ENCODE peak calls at places on chromosomes 12 and 14, in four cellular contexts. W is left ventricle myocardium inferior, Y is neural progenitor cell, P is fibroblast of lung. V is an unnamed sample.

GRCh38 chr12:89051065-89051677 is 301.1 kb downstream of the DUSP6 start:
- DNase-seq in W (no peak), P (peak; percentile 82), Y (peak; percentile 72), V (peak; percentile 31)

GRCh38 chr12:127416796-127417195 is 850.2 kb upstream of the TMEM132C start:
- DNase-seq in Y (no peak), P (no peak), W (no peak), V (no peak)

GRCh38 chr12:19140381-19141236 is 11.1 kb downstream of the PLEKHA5 start:
- DNase-seq in Y (no peak), W (no peak), P (no peak), V (no peak)

GRCh38 chr12:20000229-20000869 is 368.0 kb upstream of the PDE3A start:
- DNase-seq in W (no peak), Y (no peak), P (no peak), V (no peak)

GRCh38 chr14:93878871-93879270 is 48.3 kb upstream of the FAM181A start:
- DNase-seq in P (no peak), W (no peak), Y (no peak), V (no peak)

GRCh38 chr12:94879542-94879941 is 124.0 kb downstream of the NDUFA12 start:
- DNase-seq in W (no peak), P (peak; percentile 14), Y (peak; percentile 62), V (no peak)

GRCh38 chr12:82650627-82651337 is 35.9 kb upstream of the TMTC2 start:
- DNase-seq in P (peak; percentile 35), W (peak; percentile 33), Y (no peak), V (peak; percentile 34)

GRCh38 chr14:79465651-79466050 is 745.7 kb downstream of the DIO2 start:
- DNase-seq in W (no peak), P (no peak), Y (no peak), V (no peak)

GRCh38 chr12:39368891-39369290 is 74.0 kb downstream of the KIF21A start:
- DNase-seq in W (no peak), P (no peak), Y (no peak), V (no peak)

GRCh38 chr14:103068351-103069073 is 11.2 kb upstream of the CDC42BPB start:
- DNase-seq in Y (no peak), W (no peak), P (no peak), V (no peak)

DNA sequence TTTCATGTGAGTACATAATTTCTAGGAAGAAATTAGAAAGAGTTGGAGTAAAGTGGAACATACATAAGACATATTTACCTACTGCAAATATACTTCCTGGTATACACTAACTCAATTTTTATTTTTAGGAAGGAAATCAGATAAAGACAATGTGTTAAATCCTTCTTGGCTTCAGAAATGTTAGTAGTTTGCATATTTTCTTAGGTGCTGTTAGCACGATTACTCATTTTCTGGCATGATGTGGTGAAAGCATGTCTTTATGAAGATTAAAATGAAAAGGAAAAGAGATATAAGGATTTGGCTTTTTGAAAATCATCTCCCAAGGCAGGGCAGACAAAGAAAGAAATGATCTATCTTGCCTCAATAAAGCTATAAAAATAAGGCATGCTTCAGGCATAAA is 287.6 kb upstream of the E2F7 start:
- DNase-seq in W (no peak), P (peak; percentile 12), Y (no peak), V (no peak)
- H3K4me3 ChIP-seq in W (no peak overlapping the region), P (no peak overlapping the region), Y (no peak overlapping the region), V (no peak overlapping the region)

DNA sequence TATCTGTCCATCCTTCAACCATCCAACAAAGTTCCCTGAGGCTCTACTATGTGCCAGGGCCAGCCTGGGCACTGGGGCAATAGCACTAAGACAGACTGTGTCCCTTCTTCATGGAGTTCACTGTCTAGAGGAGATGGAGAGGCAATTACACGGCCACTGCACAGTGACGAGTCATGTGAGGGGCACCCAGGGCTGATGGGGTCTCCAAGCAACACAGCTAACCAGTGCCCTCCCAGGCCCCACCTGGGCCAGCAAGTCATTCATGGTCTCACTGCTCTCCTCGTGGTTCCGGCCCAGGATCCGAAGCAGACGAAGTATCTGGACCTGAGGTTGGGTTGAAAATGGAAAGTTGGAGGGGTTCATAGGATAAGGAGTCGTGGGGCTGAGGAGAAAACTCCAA is 2.7 kb downstream of the AP1G2 start:
- DNase-seq in Y (no peak), W (no peak), P (no peak), V (no peak)
- H3K36me3 ChIP-seq in Y (no peaks in the 10 kb centered on the region), W (peaks cover 17% of the 10 kb centered on the region), P (no peaks in the 10 kb centered on the region), V (peaks cover 3% of the 10 kb centered on the region)

GRCh38 chr12:23361971-23362370 is 587.5 kb downstream of the SOX5 start:
- DNase-seq in W (no peak), P (no peak), Y (peak; percentile 3), V (no peak)
- TF ChIP-seq CTCF in W (no peak), P (no peak), Y (peak; percentile 36), V (no peak)

DNA sequence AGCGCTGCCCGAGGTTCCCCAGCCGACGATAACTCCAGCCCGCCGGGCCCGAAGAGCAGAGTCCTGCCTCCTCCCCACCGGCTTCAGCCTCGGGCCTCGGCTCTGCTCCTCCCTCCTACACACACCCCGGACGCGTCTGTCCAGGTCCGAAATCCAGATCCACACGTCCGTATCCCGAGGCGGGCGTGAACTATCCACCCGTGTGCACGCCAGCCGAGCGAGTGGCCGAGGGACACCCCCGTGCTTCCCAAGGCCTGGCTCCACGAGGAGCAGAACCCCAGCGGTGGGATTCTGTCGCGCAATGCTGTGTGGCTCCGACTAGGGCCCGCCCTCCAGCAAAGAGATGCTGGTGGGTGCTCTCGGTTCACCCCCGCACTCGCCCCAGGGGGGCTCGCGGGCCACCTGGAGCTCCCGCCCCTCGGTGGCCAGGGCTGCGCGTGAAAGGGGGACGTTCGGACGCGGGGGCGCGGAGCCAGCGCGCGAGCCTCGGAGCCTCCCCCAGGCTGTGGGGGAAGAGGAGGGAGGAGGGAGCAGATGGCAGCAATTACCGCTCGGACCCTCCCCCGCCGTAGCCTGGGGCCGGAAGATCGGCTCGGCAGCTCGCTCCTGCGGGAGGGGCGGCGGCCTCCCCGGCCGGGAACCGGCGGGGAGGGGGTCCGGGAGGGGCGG is 18.9 kb upstream of the ANKRD33 start:
- DNase-seq in W (no peak), P (no peak), Y (peak; percentile 52), V (no peak)
- H3K4me3 ChIP-seq in W (peak overlapping the region; percentile 67), P (peak overlapping the region; percentile 44), Y (peak overlapping the region; percentile 58), V (peak overlapping the region; percentile 34)

GRCh38 chr14:64885555-64885954 is 5.8 kb upstream of the SPTB start:
- DNase-seq in P (no peak), Y (no peak), W (no peak), V (no peak)

GRCh38 chr14:64878775-64879634 is 702 bp downstream of the SPTB start:
- DNase-seq in P (no peak), Y (peak; percentile 37), W (no peak), V (no peak)

GRCh38 chr14:64880382-64881121 is 845 bp upstream of the SPTB start:
- DNase-seq in Y (peak; percentile 86), W (peak; percentile 49), P (no peak), V (no peak)

GRCh38 chr14:64875350-64875749 is 4.4 kb downstream of the SPTB start:
- DNase-seq in P (no peak), W (no peak), Y (no peak), V (no peak)

DNA sequence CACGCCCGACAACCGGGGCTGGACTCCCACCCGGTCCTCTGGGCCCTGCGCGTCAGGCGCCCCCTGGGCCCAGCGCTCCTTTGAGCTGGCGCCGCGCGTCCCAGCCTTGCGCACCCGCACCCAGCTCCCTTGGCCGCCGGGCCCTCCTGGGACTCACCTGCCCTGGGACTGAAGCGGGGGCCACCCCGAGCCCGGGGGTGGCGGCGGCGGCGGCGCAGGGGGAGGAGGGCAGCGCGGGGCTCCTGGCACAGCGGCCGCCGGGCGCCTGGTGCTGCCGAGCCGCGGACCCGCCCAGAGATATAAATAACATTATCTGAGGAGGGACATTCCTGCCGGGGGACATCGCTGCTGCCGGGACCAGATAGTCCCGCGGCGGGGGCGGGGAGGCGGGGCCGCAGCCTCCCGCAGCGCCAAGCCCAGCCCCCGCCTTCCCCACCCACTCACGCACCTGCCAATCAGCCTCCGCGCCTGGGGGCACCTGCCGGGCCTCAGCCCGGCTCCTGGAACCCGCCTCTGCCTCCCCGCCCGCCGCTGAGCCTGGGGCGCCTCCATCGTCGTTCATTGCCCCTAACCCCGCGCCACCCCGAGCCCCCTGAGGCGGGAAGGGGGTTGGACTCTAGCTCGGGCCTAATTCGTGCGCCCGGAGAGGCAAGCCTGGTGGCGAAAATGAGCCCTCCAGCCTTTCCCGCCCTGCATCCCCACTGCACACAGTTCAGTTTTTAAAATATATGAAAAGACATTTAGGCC is at the start of gene SPTB:
- DNase-seq in Y (peak; percentile 73), W (peak; percentile 76), P (no peak), V (no peak)
- H3K36me3 ChIP-seq in Y (no peaks in the 10 kb centered on the region), W (no peaks in the 10 kb centered on the region), P (no peaks in the 10 kb centered on the region), V (no peaks in the 10 kb centered on the region)

GRCh38 chr12:117857632-117858274 is 111.0 kb downstream of the KSR2 start:
- DNase-seq in W (no peak), P (peak; percentile 28), Y (peak; percentile 67), V (no peak)
- TF ChIP-seq CTCF in W (peak; percentile 65), P (peak; percentile 58), Y (peak; percentile 71), V (peak; percentile 65)

GRCh38 chr12:133202493-133203343 is 21.4 kb downstream of the ZNF268 start:
- DNase-seq in P (peak; percentile 28), Y (no peak), W (no peak), V (no peak)

GRCh38 chr12:133203344-133204263 is 22.3 kb downstream of the ZNF268 start:
- DNase-seq in Y (no peak), P (peak; percentile 31), W (no peak), V (no peak)

GRCh38 chr12:133206390-133206789 is 25.1 kb downstream of the ZNF268 start:
- DNase-seq in W (no peak), Y (no peak), P (no peak), V (no peak)

GRCh38 chr12:133201888-133202287 is 20.6 kb downstream of the ZNF268 start:
- DNase-seq in Y (no peak), P (no peak), W (no peak), V (no peak)

DNA sequence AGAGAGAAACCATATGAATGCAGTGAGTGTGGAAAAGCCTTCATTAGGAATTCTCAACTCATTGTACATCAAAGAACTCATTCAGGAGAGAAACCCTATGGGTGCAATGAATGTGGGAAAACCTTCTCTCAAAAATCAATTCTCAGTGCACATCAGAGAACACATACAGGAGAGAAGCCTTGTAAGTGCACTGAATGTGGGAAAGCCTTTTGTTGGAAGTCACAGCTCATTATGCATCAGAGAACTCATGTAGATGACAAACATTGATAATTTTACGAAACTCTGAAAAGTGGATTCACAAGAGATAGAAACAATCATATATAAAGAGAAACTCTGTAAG is 22.9 kb downstream of the ZNF268 start:
- DNase-seq in W (no peak), P (no peak), Y (no peak), V (no peak)
- H3K4me3 ChIP-seq in W (no peak overlapping the region), P (no peak overlapping the region), Y (peak overlapping the region; percentile 21), V (no peak overlapping the region)

DNA sequence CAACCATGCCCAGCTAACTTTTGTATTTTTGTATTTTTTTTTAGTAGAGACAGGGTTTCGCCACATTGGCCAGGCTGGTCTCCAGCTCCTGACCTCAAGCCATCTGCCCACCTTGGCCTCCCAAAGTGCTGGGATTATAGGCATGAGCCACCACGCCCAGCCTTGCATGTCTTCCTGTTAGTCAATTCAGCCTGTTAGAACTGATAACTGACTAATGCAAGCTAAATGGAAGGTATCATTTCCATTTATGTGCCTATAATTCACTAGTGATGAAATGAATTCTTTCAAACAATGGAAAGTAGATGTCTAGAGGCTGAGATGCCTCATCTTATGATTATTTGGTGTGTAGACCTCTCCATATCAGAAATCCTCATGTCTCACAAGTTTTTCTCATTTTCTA is 37.3 kb upstream of the DIP2B start:
- DNase-seq in P (no peak), W (no peak), Y (no peak), V (no peak)
- H3K36me3 ChIP-seq in P (peaks cover 2% of the 10 kb centered on the region), W (peaks cover 99% of the 10 kb centered on the region), Y (peaks cover 17% of the 10 kb centered on the region), V (peaks cover 5% of the 10 kb centered on the region)